ENCODE peak calls at places on chromosomes 5 and 9, in ten cellular contexts. H is HT1080; D is bronchial epithelial cell; W is AG08395; A is immature natural killer cell; E is activated CD4-positive, alpha-beta T cell treated with anti-CD3 and anti-CD28 coated beads, Interleukin-2, amount 50 U/mL, for 24 hours; O is NCI-H2081; Z is fibroblast of lung; T is HuH-7.5; B is Calu3. S is an unnamed sample.

GRCh38 chr5:14148890-14149671 is 5.9 kb downstream of the TRIO start:
- DNase-seq in A (no peak), Z (peak), W (no peak), B (no peak), H (no peak), D (no peak), T (peak), O (no peak), E (no peak), S (no peak)

GRCh38 chr5:14407746-14408175 is 173.8 kb upstream of the OTULINL start:
- DNase-seq in A (no peak), T (no peak), H (no peak), E (no peak), D (no peak), O (no peak), B (no peak), Z (peak), W (no peak), S (no peak)

GRCh38 chr5:59034498-59035186 is 451.8 kb downstream of the RAB3C start:
- DNase-seq in E (peak), H (peak), O (peak), D (peak), A (peak), T (no peak), W (peak), B (no peak), Z (peak), S (peak)

GRCh38 chr5:147483197-147483790 is 26.6 kb downstream of the DPYSL3 start:
- DNase-seq in A (no peak), D (peak), E (no peak), Z (peak), T (no peak), B (no peak), O (peak), W (no peak), H (no peak), S (no peak)

GRCh38 chr9:83708515-83709158 is 879 bp upstream of the UBQLN1 start:
- DNase-seq in A (peak), O (peak), B (peak), H (peak), T (peak), E (peak), D (peak), W (peak), Z (peak), S (peak)

GRCh38 chr5:98205691-98206461 is 567.6 kb upstream of the RGMB start:
- DNase-seq in A (no peak), W (peak), B (no peak), O (no peak), Z (peak), T (no peak), H (peak), E (no peak), D (peak), S (peak)

GRCh38 chr9:121897140-121897539 is 196.0 kb downstream of the TTLL11 start:
- DNase-seq in D (no peak), E (no peak), A (no peak), B (no peak), H (no peak), Z (no peak), T (no peak), W (no peak), O (no peak), S (no peak)

GRCh38 chr9:118640836-118641557 is 728.2 kb downstream of the BRINP1 start:
- DNase-seq in T (no peak), B (no peak), D (peak), E (no peak), Z (peak), W (peak), H (peak), O (no peak), A (no peak), S (peak)

GRCh38 chr9:133781828-133782135 is 43.6 kb upstream of the SARDH start:
- DNase-seq in A (no peak), E (no peak), D (no peak), T (no peak), Z (no peak), O (no peak), B (no peak), W (no peak), H (no peak), S (no peak)

GRCh38 chr5:178222292-178222691 is 10.3 kb downstream of the PHYKPL start:
- DNase-seq in W (no peak), B (no peak), T (no peak), E (no peak), H (no peak), O (no peak), A (no peak), D (no peak), Z (no peak), S (no peak)

GRCh38 chr5:79357401-79357800 is 121.5 kb downstream of the JMY start:
- DNase-seq in D (no peak), B (no peak), T (no peak), E (no peak), O (no peak), A (no peak), W (no peak), H (no peak), Z (peak), S (no peak)

GRCh38 chr9:5582835-5583195 is 46.1 kb upstream of the RIC1 start:
- DNase-seq in D (peak), E (no peak), A (no peak), B (no peak), O (no peak), T (no peak), Z (peak), H (peak), W (peak), S (peak)

GRCh38 chr5:29148581-29148980 is 2044.9 kb upstream of the CDH6 start:
- DNase-seq in A (no peak), D (no peak), H (no peak), O (no peak), W (no peak), B (no peak), E (no peak), Z (no peak), T (no peak), S (no peak)

GRCh38 chr5:176818391-176819098 is 8.2 kb downstream of the UNC5A start:
- DNase-seq in B (peak), T (peak), W (no peak), D (no peak), A (peak), E (no peak), Z (no peak), H (no peak), O (peak), S (peak)

S was measured in renal cortical epithelial cell.